ENCODE peak calls at places on chromosomes 4 and X, in eight cellular contexts. One of them, this sample, is unnamed.

GRCh38 chr4:171031338-171031737 is 781.9 kb upstream of the GALNTL6 start:
- DNase-seq in tibial nerve: no peak
- DNase-seq in esophagus squamous epithelium: no peak
- DNase-seq in AG04450: no peak
- DNase-seq in WERI-Rb-1: no peak
- DNase-seq in CD8-positive, alpha-beta T cell: no peak
- DNase-seq in neural progenitor cell: no peak
- DNase-seq in spleen: no peak
- DNase-seq in this sample: no peak

GRCh38 chr4:8276358-8277240 is 7.0 kb downstream of the HTRA3 start:
- DNase-seq in WERI-Rb-1: peak; percentile 73
- DNase-seq in AG04450: no peak
- DNase-seq in CD8-positive, alpha-beta T cell: no peak
- DNase-seq in esophagus squamous epithelium: no peak
- DNase-seq in spleen: peak; percentile 57
- DNase-seq in tibial nerve: no peak
- DNase-seq in neural progenitor cell: no peak
- DNase-seq in this sample: no peak

GRCh38 chr4:2065106-2065930 is 6.2 kb downstream of the NAT8L start:
- DNase-seq in tibial nerve: no peak
- DNase-seq in WERI-Rb-1: no peak
- DNase-seq in spleen: peak; percentile 66
- DNase-seq in CD8-positive, alpha-beta T cell: no peak
- DNase-seq in AG04450: no peak
- DNase-seq in neural progenitor cell: no peak
- DNase-seq in esophagus squamous epithelium: no peak
- DNase-seq in this sample: no peak

GRCh38 chr4:169342159-169342865 is 71.6 kb upstream of the SH3RF1 start:
- DNase-seq in AG04450: no peak
- DNase-seq in neural progenitor cell: no peak
- DNase-seq in spleen: no peak
- DNase-seq in esophagus squamous epithelium: no peak
- DNase-seq in WERI-Rb-1: no peak
- DNase-seq in tibial nerve: no peak
- DNase-seq in CD8-positive, alpha-beta T cell: no peak
- DNase-seq in this sample: no peak

GRCh38 chrX:10104958-10105658 is 51.7 kb upstream of the CLCN4 start:
- DNase-seq in esophagus squamous epithelium: no peak
- DNase-seq in neural progenitor cell: no peak
- DNase-seq in CD8-positive, alpha-beta T cell: no peak
- DNase-seq in AG04450: no peak
- DNase-seq in tibial nerve: peak; percentile 20
- DNase-seq in WERI-Rb-1: no peak
- DNase-seq in spleen: no peak
- DNase-seq in this sample: no peak

GRCh38 chr4:112113786-112114185 is 31.5 kb upstream of the FAM241A start:
- DNase-seq in spleen: no peak
- DNase-seq in WERI-Rb-1: no peak
- DNase-seq in esophagus squamous epithelium: no peak
- DNase-seq in tibial nerve: no peak
- DNase-seq in AG04450: no peak
- DNase-seq in neural progenitor cell: no peak
- DNase-seq in CD8-positive, alpha-beta T cell: no peak
- DNase-seq in this sample: no peak

GRCh38 chrX:119672252-119672825 is 20.6 kb downstream of the SEPTIN6 start:
- DNase-seq in WERI-Rb-1: no peak
- DNase-seq in spleen: peak; percentile 15
- DNase-seq in neural progenitor cell: no peak
- DNase-seq in CD8-positive, alpha-beta T cell: no peak
- DNase-seq in tibial nerve: no peak
- DNase-seq in AG04450: no peak
- DNase-seq in esophagus squamous epithelium: no peak
- DNase-seq in this sample: no peak

GRCh38 chrX:308821-309520 is 9.6 kb downstream of the GTPBP6 start:
- DNase-seq in CD8-positive, alpha-beta T cell: no peak
- DNase-seq in WERI-Rb-1: no peak
- DNase-seq in neural progenitor cell: no peak
- DNase-seq in esophagus squamous epithelium: no peak
- DNase-seq in AG04450: no peak
- DNase-seq in spleen: peak; percentile 70
- DNase-seq in tibial nerve: no peak
- DNase-seq in this sample: no peak

GRCh38 chrX:25009407-25009806 is 6.4 kb downstream of the ARX start:
- DNase-seq in AG04450: no peak
- DNase-seq in neural progenitor cell: no peak
- DNase-seq in spleen: no peak
- DNase-seq in tibial nerve: no peak
- DNase-seq in WERI-Rb-1: no peak
- DNase-seq in CD8-positive, alpha-beta T cell: no peak
- DNase-seq in esophagus squamous epithelium: no peak
- DNase-seq in this sample: no peak

GRCh38 chr4:7075962-7076693 is 8.3 kb upstream of the GRPEL1 start:
- DNase-seq in WERI-Rb-1: no peak
- DNase-seq in neural progenitor cell: no peak
- DNase-seq in esophagus squamous epithelium: no peak
- DNase-seq in tibial nerve: no peak
- DNase-seq in spleen: no peak
- DNase-seq in AG04450: no peak
- DNase-seq in CD8-positive, alpha-beta T cell: no peak
- DNase-seq in this sample: no peak

GRCh38 chr4:6681191-6681590 is 12.5 kb upstream of the S100P start:
- DNase-seq in esophagus squamous epithelium: no peak
- DNase-seq in spleen: peak; percentile 81
- DNase-seq in neural progenitor cell: no peak
- DNase-seq in tibial nerve: no peak
- DNase-seq in CD8-positive, alpha-beta T cell: no peak
- DNase-seq in WERI-Rb-1: no peak
- DNase-seq in AG04450: no peak
- DNase-seq in this sample: no peak

GRCh38 chrX:46912673-46913491 is 661 bp downstream of the JADE3 start:
- DNase-seq in AG04450: no peak
- DNase-seq in neural progenitor cell: peak; percentile 82
- DNase-seq in tibial nerve: no peak
- DNase-seq in esophagus squamous epithelium: no peak
- DNase-seq in CD8-positive, alpha-beta T cell: no peak
- DNase-seq in spleen: peak; percentile 87
- DNase-seq in WERI-Rb-1: peak; percentile 45
- DNase-seq in this sample: no peak

GRCh38 chrX:144918936-144919335 is 328.4 kb upstream of the SPANXN1 start:
- DNase-seq in spleen: no peak
- DNase-seq in CD8-positive, alpha-beta T cell: no peak
- DNase-seq in tibial nerve: no peak
- DNase-seq in AG04450: no peak
- DNase-seq in esophagus squamous epithelium: no peak
- DNase-seq in neural progenitor cell: no peak
- DNase-seq in WERI-Rb-1: no peak
- DNase-seq in this sample: no peak

GRCh38 chr4:184854673-184855072 is 28.9 kb upstream of the ACSL1 start:
- DNase-seq in WERI-Rb-1: no peak
- DNase-seq in CD8-positive, alpha-beta T cell: no peak
- DNase-seq in AG04450: no peak
- DNase-seq in esophagus squamous epithelium: no peak
- DNase-seq in spleen: peak; percentile 82
- DNase-seq in neural progenitor cell: no peak
- DNase-seq in tibial nerve: peak; percentile 12
- DNase-seq in this sample: no peak

GRCh38 chr4:183837222-183837621 is 67.9 kb upstream of the STOX2 start:
- DNase-seq in tibial nerve: no peak
- DNase-seq in spleen: no peak
- DNase-seq in WERI-Rb-1: no peak
- DNase-seq in CD8-positive, alpha-beta T cell: no peak
- DNase-seq in neural progenitor cell: no peak
- DNase-seq in AG04450: no peak
- DNase-seq in esophagus squamous epithelium: no peak
- DNase-seq in this sample: no peak

GRCh38 chr4:130478406-130478805 is 1382.5 kb downstream of the C4orf33 start:
- DNase-seq in tibial nerve: no peak
- DNase-seq in AG04450: peak; percentile 36
- DNase-seq in WERI-Rb-1: no peak
- DNase-seq in spleen: no peak
- DNase-seq in CD8-positive, alpha-beta T cell: no peak
- DNase-seq in esophagus squamous epithelium: no peak
- DNase-seq in neural progenitor cell: no peak
- DNase-seq in this sample: no peak

GRCh38 chr4:69497886-69498395 is 2.2 kb upstream of the UGT2B4 start:
- DNase-seq in spleen: no peak
- DNase-seq in WERI-Rb-1: no peak
- DNase-seq in AG04450: no peak
- DNase-seq in neural progenitor cell: no peak
- DNase-seq in esophagus squamous epithelium: no peak
- DNase-seq in tibial nerve: no peak
- DNase-seq in CD8-positive, alpha-beta T cell: no peak
- DNase-seq in this sample: no peak

GRCh38 chrX:633655-634305 is 3.2 kb downstream of the SHOX start:
- DNase-seq in spleen: no peak
- DNase-seq in esophagus squamous epithelium: no peak
- DNase-seq in tibial nerve: no peak
- DNase-seq in AG04450: no peak
- DNase-seq in WERI-Rb-1: no peak
- DNase-seq in neural progenitor cell: peak; percentile 43
- DNase-seq in CD8-positive, alpha-beta T cell: no peak
- DNase-seq in this sample: no peak

GRCh38 chrX:124256209-124256608 is 76.3 kb upstream of the TEX13D start:
- DNase-seq in neural progenitor cell: no peak
- DNase-seq in esophagus squamous epithelium: no peak
- DNase-seq in CD8-positive, alpha-beta T cell: no peak
- DNase-seq in spleen: no peak
- DNase-seq in AG04450: peak; percentile 1
- DNase-seq in tibial nerve: no peak
- DNase-seq in WERI-Rb-1: no peak
- DNase-seq in this sample: no peak

GRCh38 chr4:6619466-6620255 is 20.8 kb upstream of the MRFAP1 start:
- DNase-seq in esophagus squamous epithelium: no peak
- DNase-seq in WERI-Rb-1: no peak
- DNase-seq in AG04450: no peak
- DNase-seq in neural progenitor cell: no peak
- DNase-seq in CD8-positive, alpha-beta T cell: no peak
- DNase-seq in tibial nerve: no peak
- DNase-seq in spleen: peak; percentile 47
- DNase-seq in this sample: peak; percentile 25

GRCh38 chr4:113978561-113979156 is 788 bp downstream of the ARSJ start:
- DNase-seq in WERI-Rb-1: peak; percentile 30
- DNase-seq in neural progenitor cell: peak; percentile 15
- DNase-seq in AG04450: no peak
- DNase-seq in esophagus squamous epithelium: no peak
- DNase-seq in CD8-positive, alpha-beta T cell: no peak
- DNase-seq in tibial nerve: no peak
- DNase-seq in spleen: peak; percentile 57
- DNase-seq in this sample: no peak

GRCh38 chr4:37948542-37948941 is 11.7 kb upstream of the PTTG2 start:
- DNase-seq in neural progenitor cell: no peak
- DNase-seq in CD8-positive, alpha-beta T cell: no peak
- DNase-seq in spleen: no peak
- DNase-seq in esophagus squamous epithelium: no peak
- DNase-seq in tibial nerve: no peak
- DNase-seq in AG04450: no peak
- DNase-seq in WERI-Rb-1: no peak
- DNase-seq in this sample: no peak

GRCh38 chrX:29762006-29762405 is 453.4 kb upstream of the MAGEB2 start:
- DNase-seq in CD8-positive, alpha-beta T cell: no peak
- DNase-seq in tibial nerve: no peak
- DNase-seq in WERI-Rb-1: no peak
- DNase-seq in neural progenitor cell: peak; percentile 6
- DNase-seq in AG04450: no peak
- DNase-seq in esophagus squamous epithelium: no peak
- DNase-seq in spleen: no peak
- DNase-seq in this sample: no peak
- TF ChIP-seq CTCF in CD8-positive, alpha-beta T cell: no peak
- TF ChIP-seq CTCF in tibial nerve: no peak
- TF ChIP-seq CTCF in WERI-Rb-1: no peak
- TF ChIP-seq CTCF in neural progenitor cell: no peak
- TF ChIP-seq CTCF in AG04450: no peak
- TF ChIP-seq CTCF in esophagus squamous epithelium: no peak
- TF ChIP-seq CTCF in spleen: no peak
- TF ChIP-seq CTCF in this sample: no peak

GRCh38 chr4:118917582-118917981 is 28.9 kb downstream of the SYNPO2 start:
- DNase-seq in AG04450: no peak
- DNase-seq in WERI-Rb-1: no peak
- DNase-seq in spleen: no peak
- DNase-seq in tibial nerve: no peak
- DNase-seq in esophagus squamous epithelium: no peak
- DNase-seq in neural progenitor cell: no peak
- DNase-seq in CD8-positive, alpha-beta T cell: no peak
- DNase-seq in this sample: no peak
- H3K27ac ChIP-seq in AG04450: peak overlapping the region; percentile 49
- H3K27ac ChIP-seq in WERI-Rb-1: no peak overlapping the region
- H3K27ac ChIP-seq in spleen: no peak overlapping the region
- H3K27ac ChIP-seq in tibial nerve: no peak overlapping the region
- H3K27ac ChIP-seq in esophagus squamous epithelium: peak overlapping the region; percentile 83
- H3K27ac ChIP-seq in neural progenitor cell: no peak overlapping the region
- H3K27ac ChIP-seq in CD8-positive, alpha-beta T cell: no peak overlapping the region
- H3K27ac ChIP-seq in this sample: no peak overlapping the region

DNA sequence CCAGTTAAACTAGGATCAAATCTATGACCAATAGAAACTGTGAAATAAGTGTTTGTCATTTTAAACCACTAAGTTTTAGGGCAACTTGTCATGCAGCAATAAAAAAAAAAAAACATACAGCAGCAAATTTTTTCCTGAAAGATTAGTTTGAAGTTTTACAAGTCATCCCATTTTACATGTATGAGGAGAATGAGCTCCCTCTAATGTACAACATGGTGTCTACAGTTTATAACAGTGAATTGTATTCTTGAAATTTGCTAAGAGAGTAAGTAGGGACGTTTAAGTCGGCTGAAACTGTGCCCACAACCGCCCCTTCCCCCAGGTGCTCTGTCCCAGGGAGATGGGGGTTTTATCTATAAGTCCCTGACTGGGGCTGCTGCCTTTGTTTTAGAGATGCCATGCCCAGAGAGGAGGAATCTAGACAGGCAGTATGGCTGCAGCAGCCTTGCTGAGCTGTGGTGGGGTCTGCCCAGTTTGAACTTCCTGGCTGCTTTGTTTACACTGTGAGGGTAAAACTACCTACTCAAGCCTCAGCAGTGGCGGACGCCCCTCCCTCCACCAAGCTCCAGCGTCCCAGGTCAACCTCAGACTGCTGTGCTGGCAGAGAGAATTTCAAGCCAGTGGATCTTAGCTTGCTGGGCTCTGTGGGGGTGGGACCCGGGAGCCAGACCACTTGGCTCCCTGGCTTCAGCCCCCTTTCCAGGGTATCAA is 499.3 kb upstream of the CT83 start:
- DNase-seq in spleen: no peak
- DNase-seq in CD8-positive, alpha-beta T cell: no peak
- DNase-seq in WERI-Rb-1: no peak
- DNase-seq in neural progenitor cell: no peak
- DNase-seq in esophagus squamous epithelium: no peak
- DNase-seq in AG04450: no peak
- DNase-seq in tibial nerve: no peak
- DNase-seq in this sample: no peak
- H3K27me3 ChIP-seq in spleen: no peaks in the 10 kb centered on the region
- H3K27me3 ChIP-seq in CD8-positive, alpha-beta T cell: no peaks in the 10 kb centered on the region
- H3K27me3 ChIP-seq in WERI-Rb-1: peaks cover 15% of the 10 kb centered on the region
- H3K27me3 ChIP-seq in neural progenitor cell: no peaks in the 10 kb centered on the region
- H3K27me3 ChIP-seq in esophagus squamous epithelium: no peaks in the 10 kb centered on the region
- H3K27me3 ChIP-seq in AG04450: no peaks in the 10 kb centered on the region
- H3K27me3 ChIP-seq in tibial nerve: no peaks in the 10 kb centered on the region
- H3K27me3 ChIP-seq in this sample: no peaks in the 10 kb centered on the region

GRCh38 chr4:144463896-144464295 is 182.1 kb upstream of the HHIP start:
- DNase-seq in WERI-Rb-1: no peak
- DNase-seq in AG04450: no peak
- DNase-seq in spleen: no peak
- DNase-seq in esophagus squamous epithelium: no peak
- DNase-seq in CD8-positive, alpha-beta T cell: no peak
- DNase-seq in neural progenitor cell: no peak
- DNase-seq in tibial nerve: no peak
- DNase-seq in this sample: no peak
- TF ChIP-seq CTCF in WERI-Rb-1: no peak
- TF ChIP-seq CTCF in AG04450: no peak
- TF ChIP-seq CTCF in spleen: no peak
- TF ChIP-seq CTCF in esophagus squamous epithelium: no peak
- TF ChIP-seq CTCF in CD8-positive, alpha-beta T cell: no peak
- TF ChIP-seq CTCF in neural progenitor cell: no peak
- TF ChIP-seq CTCF in tibial nerve: no peak
- TF ChIP-seq CTCF in this sample: no peak

GRCh38 chr4:156971623-156972369 is at the start of gene PDGFC:
- DNase-seq in spleen: peak; percentile 92
- DNase-seq in AG04450: no peak
- DNase-seq in tibial nerve: peak; percentile 48
- DNase-seq in WERI-Rb-1: peak; percentile 91
- DNase-seq in CD8-positive, alpha-beta T cell: no peak
- DNase-seq in neural progenitor cell: peak; percentile 92
- DNase-seq in esophagus squamous epithelium: no peak
- DNase-seq in this sample: peak; percentile 28
- H3K27ac ChIP-seq in spleen: peak within 1 kb of the TSS; percentile 29
- H3K27ac ChIP-seq in AG04450: peak within 1 kb of the TSS; percentile 81
- H3K27ac ChIP-seq in tibial nerve: peak within 1 kb of the TSS; percentile 62
- H3K27ac ChIP-seq in WERI-Rb-1: peak within 1 kb of the TSS; percentile 62
- H3K27ac ChIP-seq in CD8-positive, alpha-beta T cell: no peak within 1 kb of the TSS
- H3K27ac ChIP-seq in neural progenitor cell: no peak within 1 kb of the TSS
- H3K27ac ChIP-seq in esophagus squamous epithelium: peak within 1 kb of the TSS; percentile 88
- H3K27ac ChIP-seq in this sample: peak within 1 kb of the TSS; percentile 80